ENCODE peak calls at places on chromosome 2, in eight cellular contexts. I is ovary; A is mammary epithelial cell; R is SK-N-SH; Z is CD8-positive, alpha-beta T cell; Y is adrenal gland; G is thoracic aorta; Q is tibial artery. F is an unnamed sample.

GRCh38 chr2:218964041-218964771 is 4.7 kb downstream of the CDK5R2 start:
- DNase-seq in I (no peak), A (peak; percentile 89), R (peak; percentile 69), Z (no peak), Y (no peak), G (no peak), Q (no peak), F (peak; percentile 48)

GRCh38 chr2:144331652-144332355 is 188.1 kb downstream of the ZEB2 start:
- DNase-seq in I (peak; percentile 79), A (no peak), R (peak; percentile 94), Z (no peak), Y (peak; percentile 79), G (peak; percentile 14), Q (peak; percentile 66), F (peak; percentile 16)

GRCh38 chr2:145379934-145380333 is 860.0 kb upstream of the ZEB2 start:
- DNase-seq in I (no peak), A (no peak), R (no peak), Z (no peak), Y (no peak), G (no peak), Q (no peak), F (no peak)

GRCh38 chr2:138026116-138026855 is 62.0 kb downstream of the HNMT start:
- DNase-seq in I (no peak), A (no peak), R (no peak), Z (no peak), Y (no peak), G (no peak), Q (no peak), F (no peak)

GRCh38 chr2:37615808-37616673 is 55.4 kb downstream of the CDC42EP3 start:
- DNase-seq in I (no peak), A (no peak), R (no peak), Z (peak; percentile 85), Y (no peak), G (no peak), Q (peak; percentile 74), F (no peak)

GRCh38 chr2:69985684-69986083 is 24.3 kb upstream of the ASPRV1 start:
- DNase-seq in I (no peak), A (peak; percentile 80), R (no peak), Z (no peak), Y (peak; percentile 58), G (no peak), Q (peak; percentile 68), F (no peak)

GRCh38 chr2:209423562-209424541 is at the start of gene MAP2:
- DNase-seq in I (peak; percentile 83), A (peak; percentile 79), R (peak; percentile 96), Z (peak; percentile 56), Y (peak; percentile 85), G (peak; percentile 23), Q (peak; percentile 73), F (peak; percentile 78)

GRCh38 chr2:207928079-207928478 is 97.2 kb downstream of the PLEKHM3 start:
- DNase-seq in I (no peak), A (peak; percentile 32), R (no peak), Z (no peak), Y (no peak), G (no peak), Q (no peak), F (no peak)

GRCh38 chr2:108884629-108885028 is 98.1 kb downstream of the CCDC138 start:
- DNase-seq in I (no peak), A (peak; percentile 35), R (no peak), Z (no peak), Y (no peak), G (no peak), Q (no peak), F (no peak)

GRCh38 chr2:15561574-15562344 is 625 bp upstream of the NBAS start:
- DNase-seq in I (peak; percentile 23), A (peak; percentile 46), R (peak; percentile 26), Z (peak; percentile 48), Y (peak; percentile 29), G (no peak), Q (no peak), F (peak; percentile 18)

GRCh38 chr2:28552045-28552823 is 56.4 kb downstream of the PLB1 start:
- DNase-seq in I (no peak), A (peak; percentile 53), R (no peak), Z (no peak), Y (no peak), G (no peak), Q (no peak), F (no peak)

GRCh38 chr2:151060334-151060733 is 201.3 kb downstream of the RBM43 start:
- DNase-seq in I (no peak), A (no peak), R (peak; percentile 5), Z (no peak), Y (no peak), G (no peak), Q (no peak), F (no peak)

GRCh38 chr2:106581755-106582430 is 94.7 kb downstream of the CD8B2 start:
- DNase-seq in I (peak; percentile 50), A (peak; percentile 47), R (peak; percentile 83), Z (peak; percentile 58), Y (peak; percentile 49), G (no peak), Q (peak; percentile 50), F (peak; percentile 69)

GRCh38 chr2:172640389-172640788 is 84.5 kb downstream of the PDK1 start:
- DNase-seq in I (no peak), A (no peak), R (no peak), Z (no peak), Y (no peak), G (no peak), Q (no peak), F (no peak)

GRCh38 chr2:36445191-36445590 is 89.6 kb downstream of the CRIM1 start:
- DNase-seq in I (no peak), A (no peak), R (no peak), Z (no peak), Y (no peak), G (no peak), Q (no peak), F (no peak)

GRCh38 chr2:60569680-60570111 is 16.2 kb upstream of the BCL11A start:
- DNase-seq in I (no peak), A (no peak), R (no peak), Z (no peak), Y (no peak), G (no peak), Q (no peak), F (no peak)

GRCh38 chr2:170530803-170531564 is 184.2 kb upstream of the SP5 start:
- DNase-seq in I (no peak), A (no peak), R (no peak), Z (no peak), Y (no peak), G (no peak), Q (no peak), F (no peak)

GRCh38 chr2:20494246-20494645 is 47.4 kb downstream of the RHOB start:
- DNase-seq in I (no peak), A (no peak), R (no peak), Z (no peak), Y (no peak), G (no peak), Q (no peak), F (no peak)

DNA sequence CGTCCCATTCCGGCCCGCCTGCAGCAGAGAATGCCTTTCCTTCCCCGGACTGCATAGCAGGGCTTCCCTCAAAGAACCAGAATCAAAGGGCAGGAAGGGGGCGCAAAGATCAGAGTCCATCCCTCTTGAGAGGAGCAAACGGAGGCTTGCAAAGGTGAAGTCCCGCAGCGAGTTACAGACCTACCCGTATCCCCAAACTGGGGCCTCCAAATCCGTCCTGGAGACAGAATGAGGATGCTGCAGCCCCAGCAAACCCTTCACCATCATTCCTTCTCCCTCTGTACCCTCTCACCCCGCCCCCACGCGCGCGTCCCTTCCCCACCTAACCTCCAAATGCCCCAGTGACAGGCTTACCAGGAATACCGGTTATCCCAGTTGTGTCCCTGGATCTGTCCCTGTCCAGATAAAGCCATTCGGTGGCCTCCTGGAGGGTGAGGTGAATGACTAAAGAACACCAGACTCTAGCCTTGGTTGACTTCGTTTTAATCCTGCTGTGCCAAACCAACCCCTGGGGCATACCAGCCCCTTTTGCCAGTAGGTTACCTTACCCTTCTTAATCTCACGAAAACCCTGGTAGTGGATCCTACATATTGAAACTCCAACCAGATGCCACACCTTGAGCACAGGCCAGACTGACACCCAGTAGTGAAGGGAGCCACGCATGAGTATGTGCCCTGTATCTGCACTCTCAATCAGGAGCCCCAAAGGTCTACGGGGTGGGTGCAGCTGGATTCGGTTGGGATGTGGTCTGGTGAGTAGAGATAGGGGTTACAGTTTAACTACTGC is 961 bp upstream of the SLC40A1 start:
- DNase-seq in I (peak; percentile 42), A (no peak), R (peak; percentile 54), Z (no peak), Y (peak; percentile 55), G (no peak), Q (no peak), F (peak; percentile 6)
- TF ChIP-seq CTCF in I (no peak), A (no peak), R (no peak), Z (no peak), Y (no peak), G (no peak), Q (no peak), F (no peak)

DNA sequence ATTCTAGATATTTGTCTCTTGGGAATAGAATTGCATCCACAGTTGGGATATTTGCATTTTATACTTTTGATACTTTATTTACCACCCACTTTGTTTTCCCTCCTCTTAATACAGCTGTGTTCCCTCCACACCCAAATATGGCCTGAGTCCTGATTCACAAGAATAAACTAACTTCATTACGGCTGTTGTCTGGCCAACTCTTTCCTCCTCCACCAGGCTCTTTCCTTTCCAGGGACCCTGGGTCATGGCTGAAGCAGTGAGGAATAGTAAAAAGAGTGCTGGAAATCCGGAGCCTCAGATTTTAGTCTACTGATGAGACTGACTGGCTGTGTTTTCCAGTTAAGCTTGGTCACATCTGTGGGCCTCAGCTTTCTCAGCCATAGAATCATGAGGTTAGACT is 48.4 kb upstream of the STAM2 start:
- DNase-seq in I (peak; percentile 43), A (no peak), R (no peak), Z (no peak), Y (no peak), G (no peak), Q (no peak), F (no peak)
- H3K27ac ChIP-seq in I (peak overlapping the region; percentile 55), A (no peak overlapping the region), R (no peak overlapping the region), Z (no peak overlapping the region), Y (no peak overlapping the region), G (peak overlapping the region; percentile 18), Q (peak overlapping the region; percentile 67), F (no peak overlapping the region)

DNA sequence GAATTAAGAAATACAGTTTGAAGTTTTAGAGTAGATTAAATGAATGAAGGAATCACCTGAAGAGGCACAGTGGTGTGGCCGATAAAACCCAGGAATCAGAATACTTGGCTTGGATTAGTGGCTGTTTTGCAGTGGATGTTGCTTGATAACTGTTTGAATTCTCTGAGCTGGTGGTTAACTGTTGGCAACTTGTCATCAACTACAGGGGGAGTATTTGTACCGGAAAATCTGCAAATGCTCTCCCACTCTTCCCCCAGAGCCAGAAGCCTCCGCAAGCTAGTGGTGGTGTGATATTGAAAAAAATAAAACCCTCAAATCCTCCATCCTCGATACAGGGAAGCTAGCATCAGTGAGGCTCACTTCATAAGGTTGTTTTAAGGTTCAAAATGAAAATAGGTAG is 326.7 kb downstream of the DPP10 start:
- DNase-seq in I (no peak), A (no peak), R (no peak), Z (no peak), Y (no peak), G (no peak), Q (no peak), F (no peak)
- TF ChIP-seq CTCF in I (no peak), A (no peak), R (no peak), Z (no peak), Y (no peak), G (no peak), Q (no peak), F (no peak)

DNA sequence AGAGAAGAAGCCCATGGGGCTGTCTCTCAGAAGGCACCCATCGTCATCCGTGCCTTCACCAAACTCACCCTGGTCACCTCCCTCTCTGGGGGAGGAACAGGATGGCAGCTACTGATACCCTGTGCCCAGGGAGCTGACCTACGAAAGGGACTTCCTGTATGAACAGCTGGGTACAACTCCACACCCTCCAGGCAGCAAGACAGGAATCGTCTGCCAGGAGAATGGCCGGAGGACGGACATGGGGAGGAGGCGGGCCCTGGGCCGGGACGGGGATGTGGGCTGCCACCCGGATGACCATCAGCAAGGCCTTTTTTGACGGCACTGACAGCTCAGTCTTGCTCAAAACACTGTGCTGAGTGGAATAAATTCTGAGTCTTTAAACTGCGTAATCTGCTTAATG is 243.6 kb downstream of the HDAC4 start:
- DNase-seq in I (no peak), A (no peak), R (peak; percentile 58), Z (no peak), Y (no peak), G (no peak), Q (peak; percentile 20), F (no peak)
- H3K27ac ChIP-seq in I (no peak overlapping the region), A (no peak overlapping the region), R (no peak overlapping the region), Z (no peak overlapping the region), Y (no peak overlapping the region), G (no peak overlapping the region), Q (no peak overlapping the region), F (no peak overlapping the region)